ENCODE peak calls at places on chromosomes 2 and 18, in four cellular contexts. J, U, C and O are unnamed samples.

GRCh38 chr2:9668686-9669338 is 38.0 kb upstream of the YWHAQ start:
- DNase-seq in J (no peak), U (peak), C (peak), O (no peak)

GRCh38 chr2:88161446-88161845 is 8.7 kb upstream of the THNSL2 start:
- DNase-seq in J (no peak), U (no peak), C (no peak), O (no peak)

GRCh38 chr2:25030702-25031101 is 11.2 kb upstream of the EFR3B start:
- DNase-seq in J (no peak), U (no peak), C (no peak), O (no peak)

GRCh38 chr2:20381457-20381856 is 30.8 kb upstream of the PUM2 start:
- DNase-seq in J (no peak), U (no peak), C (peak), O (peak)

GRCh38 chr18:77032121-77032758 is 100.3 kb downstream of the MBP start:
- DNase-seq in J (no peak), U (no peak), C (no peak), O (peak)

GRCh38 chr2:163884416-163884815 is 148.6 kb upstream of the FIGN start:
- DNase-seq in J (no peak), U (no peak), C (no peak), O (peak)

GRCh38 chr2:100969998-100970397 is 32.1 kb upstream of the RPL31 start:
- DNase-seq in J (peak), U (no peak), C (no peak), O (no peak)

GRCh38 chr2:191985740-191986139 is 138.9 kb upstream of the CAVIN2 start:
- DNase-seq in J (no peak), U (no peak), C (no peak), O (no peak)

GRCh38 chr2:48927355-48927754 is 171.8 kb upstream of the LHCGR start:
- DNase-seq in J (no peak), U (no peak), C (no peak), O (no peak)

GRCh38 chr2:55361465-55362189 is 58.0 kb downstream of the CCDC88A start:
- DNase-seq in J (no peak), U (no peak), C (no peak), O (no peak)

GRCh38 chr2:50596521-50596920 is 435.4 kb downstream of the NRXN1 start:
- DNase-seq in J (no peak), U (no peak), C (no peak), O (no peak)

GRCh38 chr2:128413014-128413717 is 94.5 kb upstream of the HS6ST1 start:
- DNase-seq in J (peak), U (no peak), C (no peak), O (no peak)

GRCh38 chr2:9138507-9139085 is 68.0 kb upstream of the ASAP2 start:
- DNase-seq in J (peak), U (no peak), C (no peak), O (no peak)

GRCh38 chr2:70959851-70960832 is 18.3 kb upstream of the ANKRD53 start:
- DNase-seq in J (peak), U (no peak), C (no peak), O (no peak)

GRCh38 chr2:42601076-42601475 is 32.6 kb downstream of the MTA3 start:
- DNase-seq in J (no peak), U (no peak), C (peak), O (no peak)

GRCh38 chr18:32091724-32092421 is at the start of gene RNF138:
- DNase-seq in J (peak), U (peak), C (peak), O (peak)

GRCh38 chr18:49061239-49061905 is 110.6 kb upstream of the SMAD7 start:
- DNase-seq in J (no peak), U (no peak), C (no peak), O (no peak)
- H3K27ac ChIP-seq in J (no peak), U (no peak), C (no peak), O (no peak)

GRCh38 chr2:79984476-79984875 is 320.1 kb downstream of the LRRTM1 start:
- DNase-seq in J (no peak), U (no peak), C (peak), O (no peak)
- H3K27ac ChIP-seq in J (no peak), U (no peak), C (no peak), O (no peak)

GRCh38 chr2:230960026-230960425 is 35.0 kb upstream of the GPR55 start:
- DNase-seq in J (no peak), U (no peak), C (no peak), O (no peak)
- H3K27ac ChIP-seq in J (no peak), U (no peak), C (no peak), O (no peak)

DNA sequence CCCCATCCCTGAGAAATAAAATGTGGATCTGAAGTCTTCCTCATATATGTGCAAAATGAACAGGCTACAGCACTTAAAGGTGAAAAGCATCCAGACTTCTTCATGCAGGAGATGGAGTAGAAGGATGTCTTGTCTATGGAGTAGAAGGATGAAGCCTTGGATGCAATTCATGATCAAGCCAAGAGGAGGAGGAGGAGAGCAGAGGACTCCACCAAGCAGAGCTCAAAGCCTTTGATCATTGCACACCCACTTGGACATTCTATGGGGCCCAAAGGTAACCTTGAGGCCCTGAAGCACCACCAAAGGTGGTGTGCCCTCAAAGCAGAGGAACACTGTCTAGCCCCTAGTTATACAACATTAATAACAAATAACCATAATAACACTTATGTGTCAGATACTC is 17.3 kb downstream of the ACMSD start:
- DNase-seq in J (no peak), U (no peak), C (no peak), O (no peak)
- H3K27ac ChIP-seq in J (no peak), U (no peak), C (no peak), O (no peak)

DNA sequence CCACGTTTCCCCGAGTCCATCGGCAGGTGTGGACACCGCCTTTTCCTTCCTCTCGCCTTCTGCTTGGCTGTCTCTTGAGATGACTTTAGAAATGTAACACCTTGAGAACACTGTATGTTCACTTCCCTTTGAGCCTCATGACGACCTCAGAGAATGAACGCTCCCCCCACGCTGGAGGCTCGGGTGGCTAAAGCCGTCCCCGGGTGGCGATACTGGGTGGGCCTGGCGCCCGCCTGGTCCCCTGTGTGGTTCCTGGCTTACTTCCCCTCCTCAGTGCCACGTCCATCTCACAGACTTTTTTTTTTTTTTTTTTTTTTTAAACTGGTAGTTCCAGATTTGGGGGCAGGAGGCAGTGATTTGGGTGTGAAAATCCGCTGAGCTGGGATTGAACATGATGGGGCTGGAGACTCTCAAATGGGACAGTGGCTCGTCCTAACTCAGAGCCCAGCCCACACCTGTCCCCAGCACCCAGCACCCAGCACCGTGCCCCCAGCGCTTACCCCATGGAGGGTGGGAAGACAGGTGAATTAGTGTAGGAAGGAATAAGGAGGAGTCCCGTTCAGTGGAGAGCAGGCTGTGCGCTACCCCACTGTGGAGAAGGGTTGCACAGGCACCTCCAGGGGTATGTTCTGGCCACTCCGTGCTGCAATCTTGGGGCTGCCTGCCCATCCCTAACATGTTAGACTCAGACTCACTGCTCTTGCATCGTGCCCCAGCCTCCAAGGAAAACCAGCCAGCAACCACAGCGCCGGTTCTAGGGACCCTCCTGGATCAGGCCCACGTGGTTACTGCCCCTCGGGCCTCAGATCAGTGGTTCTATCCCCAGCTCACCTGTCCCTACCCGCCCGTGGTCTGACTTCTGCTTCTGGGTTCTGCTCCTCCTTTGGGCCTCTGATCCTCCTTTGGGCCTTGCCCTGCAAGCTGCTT is 174.0 kb downstream of the ASB1 start:
- DNase-seq in J (no peak), U (no peak), C (no peak), O (no peak)
- H3K27ac ChIP-seq in J (no peak), U (no peak), C (peak), O (no peak)

GRCh38 chr2:233075141-233075965 is 15.2 kb downstream of the INPP5D start:
- DNase-seq in J (peak), U (no peak), C (no peak), O (no peak)
- H3K27ac ChIP-seq in J (peak), U (no peak), C (no peak), O (no peak)

GRCh38 chr2:112217854-112218253 is 37.0 kb downstream of the ZC3H8 start:
- DNase-seq in J (no peak), U (no peak), C (no peak), O (no peak)
- H3K27ac ChIP-seq in J (no peak), U (no peak), C (no peak), O (no peak)

DNA sequence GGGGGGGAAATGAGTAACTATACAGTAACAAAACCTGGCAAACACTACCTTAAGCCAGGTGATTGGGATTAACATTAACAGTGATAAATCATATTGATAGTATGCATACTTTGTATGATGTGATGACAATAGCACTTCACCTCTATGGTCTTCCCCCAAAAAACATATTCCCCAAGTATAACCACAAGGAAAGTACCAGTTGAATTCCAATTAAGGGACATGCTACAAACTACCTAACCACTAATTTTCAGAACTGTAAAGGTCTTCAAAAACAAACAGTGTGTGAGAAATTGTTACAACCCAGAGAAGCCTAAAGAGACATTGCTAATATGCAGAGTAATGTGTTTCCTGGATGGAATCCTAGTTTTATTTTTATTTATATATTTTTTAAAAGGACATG is 152.4 kb downstream of the ZRANB3 start:
- DNase-seq in J (no peak), U (no peak), C (no peak), O (no peak)
- H3K27ac ChIP-seq in J (no peak), U (no peak), C (no peak), O (no peak)